ENCODE peak calls at places on chromosomes 16 and 17, in six cellular contexts. V is mesenchymal stem cell, X is IMR-90, Z is H9, I is H1, J is trophoblast cell. N is an unnamed sample. For H3K79me1 and H3K4me1, the result is how much of the 10 kb centered on the place peaks cover.

GRCh38 chr16:80113876-80114574 is 426.8 kb upstream of the DYNLRB2 start:
- DNase-seq in X (no peak), Z (no peak), J (peak), V (no peak), I (no peak), N (no peak)

GRCh38 chr17:57603978-57604377 is 141.1 kb downstream of the CCDC182 start:
- DNase-seq in X (no peak), V (no peak), J (peak), Z (no peak), I (no peak), N (no peak)

GRCh38 chr17:74386397-74386796 is 19.1 kb downstream of the GPR142 start:
- DNase-seq in X (no peak), V (no peak), Z (no peak), I (no peak), J (no peak), N (no peak)

GRCh38 chr17:75181608-75182318 is 996 bp downstream of the SUMO2 start:
- DNase-seq in I (no peak), J (no peak), X (no peak), Z (no peak), V (peak), N (no peak)

GRCh38 chr16:3443108-3444031 is at the start of the genes NAA60 and ZNF597:
- DNase-seq in Z (peak), V (peak), J (peak), X (peak), I (peak), N (peak)

GRCh38 chr16:89706446-89707260 is 5.1 kb upstream of the SPATA2L start:
- DNase-seq in J (no peak), Z (no peak), V (no peak), X (no peak), I (no peak), N (no peak)

GRCh38 chr17:78892520-78892919 is 10.5 kb downstream of the CEP295NL start:
- DNase-seq in Z (no peak), V (no peak), I (no peak), J (no peak), X (no peak), N (no peak)

GRCh38 chr17:320809-321385 is 31.7 kb downstream of the RPH3AL start:
- DNase-seq in V (no peak), I (peak), X (no peak), J (no peak), Z (peak), N (no peak)

GRCh38 chr17:59490259-59490658 is 75.2 kb upstream of the DHX40 start:
- DNase-seq in I (no peak), Z (no peak), X (peak), V (peak), J (peak), N (no peak)

GRCh38 chr17:63491976-63492575 is 15.2 kb downstream of the ACE start:
- DNase-seq in I (no peak), Z (no peak), X (no peak), J (no peak), V (no peak), N (no peak)

GRCh38 chr17:32909787-32910369 is 18.1 kb upstream of the TMEM98 start:
- DNase-seq in J (peak), V (peak), I (peak), Z (peak), X (peak), N (peak)

GRCh38 chr16:85423631-85424030 is 189.5 kb upstream of the GSE1 start:
- DNase-seq in I (no peak), J (no peak), V (no peak), X (no peak), Z (no peak), N (no peak)

GRCh38 chr17:78045316-78045715 is 83.2 kb downstream of the TMC6 start:
- DNase-seq in Z (no peak), V (no peak), J (no peak), I (no peak), X (no peak), N (no peak)

GRCh38 chr17:37791434-37791833 is 46.6 kb upstream of the HNF1B start:
- DNase-seq in J (peak), Z (peak), X (peak), I (no peak), V (peak), N (no peak)

GRCh38 chr17:57281887-57282653 is 25.7 kb downstream of the MSI2 start:
- DNase-seq in X (no peak), V (no peak), I (no peak), Z (no peak), J (no peak), N (no peak)

GRCh38 chr17:80086616-80087015 is 14.8 kb upstream of the GAA start:
- DNase-seq in Z (no peak), J (no peak), I (no peak), X (no peak), V (no peak), N (no peak)

GRCh38 chr16:1048442-1049112 is 24.0 kb upstream of the SSTR5 start:
- DNase-seq in V (peak), X (peak), Z (peak), J (peak), I (peak), N (peak)

GRCh38 chr16:56357291-56357764 is 68.0 kb downstream of the AMFR start:
- DNase-seq in V (peak), J (peak), Z (peak), I (peak), X (peak), N (no peak)

GRCh38 chr16:30956601-30957455 is 726 bp upstream of the SETD1A start:
- DNase-seq in J (peak), Z (peak), V (peak), I (peak), X (peak), N (peak)

GRCh38 chr16:58649707-58650106 is 20.1 kb upstream of the CNOT1 start:
- DNase-seq in X (no peak), Z (no peak), V (no peak), I (no peak), J (no peak), N (no peak)

GRCh38 chr17:56358651-56359050 is 205.4 kb downstream of the ANKFN1 start:
- DNase-seq in J (no peak), I (no peak), X (peak), Z (no peak), V (no peak), N (no peak)

GRCh38 chr16:13036600-13036999 is 135.2 kb downstream of the SHISA9 start:
- DNase-seq in X (peak), J (peak), I (peak), Z (peak), V (peak), N (peak)

GRCh38 chr17:63646492-63646815 is 24.2 kb downstream of the MAP3K3 start:
- DNase-seq in Z (no peak), X (no peak), V (no peak), J (peak), I (no peak), N (no peak)

GRCh38 chr17:66405836-66406679 is 103.6 kb downstream of the PRKCA start:
- DNase-seq in V (no peak), J (no peak), I (no peak), X (no peak), Z (no peak), N (no peak)

GRCh38 chr17:55301521-55302406 is 37.0 kb downstream of the HLF start:
- DNase-seq in X (no peak), Z (no peak), I (no peak), V (no peak), J (no peak), N (no peak)

GRCh38 chr17:81083125-81083765 is 48.3 kb downstream of the BAIAP2 start:
- DNase-seq in X (no peak), J (no peak), V (no peak), Z (no peak), I (no peak), N (no peak)

GRCh38 chr17:64040201-64040600 is 19.8 kb upstream of the ICAM2 start:
- DNase-seq in V (no peak), J (no peak), I (no peak), X (no peak), Z (no peak), N (no peak)

GRCh38 chr17:74332017-74332650 is 6.1 kb downstream of the KIF19 start:
- DNase-seq in Z (no peak), V (no peak), I (no peak), J (no peak), X (no peak), N (no peak)

GRCh38 chr16:2070576-2071453 is 23.0 kb downstream of the TSC2 start:
- DNase-seq in I (no peak), X (no peak), J (no peak), V (no peak), Z (no peak), N (no peak)
- H4K91ac ChIP-seq in I (no peak), X (no peak), J (no peak), V (peak), Z (no peak), N (no peak)

GRCh38 chr17:50113624-50114320 is 16.2 kb downstream of the SAMD14 start:
- DNase-seq in J (no peak), I (no peak), Z (no peak), X (no peak), V (no peak), N (no peak)

GRCh38 chr17:50115744-50116143 is 14.2 kb downstream of the SAMD14 start:
- DNase-seq in J (no peak), Z (no peak), I (no peak), V (no peak), X (no peak), N (no peak)

GRCh38 chr17:50112694-50113093 is 17.3 kb downstream of the SAMD14 start:
- DNase-seq in J (no peak), I (no peak), Z (no peak), X (no peak), V (no peak), N (no peak)

GRCh38 chr17:50114849-50115357 is 15.1 kb downstream of the SAMD14 start:
- DNase-seq in X (peak), V (peak), Z (peak), J (peak), I (peak), N (no peak)

DNA sequence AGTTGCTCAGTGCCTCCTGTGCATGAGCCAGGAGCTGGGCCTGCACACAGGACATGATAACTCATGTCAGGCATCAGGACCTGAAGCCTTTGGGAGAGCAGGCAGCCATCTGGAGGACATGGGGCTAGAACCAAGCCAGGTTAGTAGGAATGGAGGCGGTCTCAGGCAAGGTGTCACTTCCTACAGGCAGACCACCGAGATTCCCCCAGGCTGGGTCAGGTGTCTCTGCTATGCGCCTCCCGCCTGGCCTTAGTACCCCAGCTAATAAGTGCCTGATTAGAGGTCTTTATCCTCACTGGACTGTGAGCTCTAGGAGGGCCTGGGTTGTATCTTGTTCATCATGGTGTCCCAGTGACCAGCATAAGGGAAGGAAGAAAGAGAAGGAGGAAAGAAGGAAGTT is 15.6 kb downstream of the SAMD14 start:
- DNase-seq in J (no peak), X (no peak), Z (no peak), I (no peak), V (no peak), N (no peak)
- H3K79me1 ChIP-seq in J (under half), X (under half), Z (under half), I (under half), V (under half), N (under half)

DNA sequence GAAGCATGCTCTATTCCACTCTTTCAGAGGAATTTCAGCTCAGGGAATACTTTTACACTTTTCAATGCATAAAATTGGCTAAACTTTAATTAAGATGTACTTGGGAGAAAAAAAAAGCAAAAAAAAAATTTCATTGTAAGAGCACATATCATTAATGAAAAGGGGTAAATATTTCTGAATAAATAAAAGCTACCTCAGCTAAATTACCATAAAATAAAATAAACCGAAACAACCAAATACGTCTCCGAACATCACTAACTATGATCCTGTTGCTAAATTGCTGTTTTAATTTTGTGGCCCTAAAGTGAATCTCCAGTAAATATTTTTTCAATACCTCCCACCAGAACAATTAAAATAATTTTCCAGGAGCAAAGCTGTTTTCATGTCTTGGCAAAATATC is 203.7 kb upstream of the KCNJ16 start:
- DNase-seq in X (no peak), V (no peak), J (no peak), Z (no peak), I (no peak), N (no peak)
- H3K4me1 ChIP-seq in X (under half), V (under half), J (under half), Z (under half), I (under half), N (under half)

GRCh38 chr16:8882041-8882617 is at the start of gene LITAFD:
- DNase-seq in I (no peak), X (no peak), J (peak), Z (no peak), V (no peak), N (no peak)
- H4K91ac ChIP-seq in I (no peak), X (peak), J (no peak), Z (no peak), V (peak), N (no peak)

N was measured in neuronal stem cell.